ENCODE peak calls at places on chromosomes 3 and 15, in six cellular contexts. R is NCI-H1417; Z is stimulated activated naive CD8-positive, alpha-beta T cell treated with anti-CD3 and anti-CD28 coated beads, Interleukin-15, amount 100 ng/mL, for 72 hours; W is GM23248; U is CD4-positive, CD25-positive, alpha-beta regulatory T cell; E is fibroblast of pulmonary artery. A is an unnamed sample.

GRCh38 chr3:37736632-37737031 is 125.0 kb upstream of the CTDSPL start:
- DNase-seq in U (no peak), W (no peak), Z (no peak), E (peak; percentile 8), R (no peak), A (no peak)

GRCh38 chr3:49761661-49762060 is 24.7 kb downstream of the IP6K1 start:
- DNase-seq in W (no peak), R (no peak), E (no peak), U (no peak), Z (no peak), A (no peak)

GRCh38 chr15:90413411-90414379 is 25.7 kb downstream of the IQGAP1 start:
- DNase-seq in E (peak; percentile 72), W (peak; percentile 54), R (no peak), U (no peak), Z (no peak), A (no peak)

GRCh38 chr3:30453364-30454039 is 152.9 kb upstream of the TGFBR2 start:
- DNase-seq in Z (no peak), R (no peak), W (no peak), U (no peak), E (peak; percentile 48), A (no peak)

GRCh38 chr3:9153763-9154601 is 95.5 kb downstream of the SRGAP3 start:
- DNase-seq in E (no peak), U (no peak), R (no peak), Z (no peak), W (peak; percentile 83), A (no peak)

GRCh38 chr3:172913911-172914730 is 163.6 kb downstream of the ECT2 start:
- DNase-seq in W (no peak), E (no peak), U (no peak), Z (no peak), R (no peak), A (no peak)

GRCh38 chr3:31561891-31562290 is 29.2 kb downstream of the STT3B start:
- DNase-seq in W (no peak), Z (no peak), E (no peak), U (no peak), R (no peak), A (no peak)

GRCh38 chr15:42106278-42106677 is 11.9 kb upstream of the PLA2G4D start:
- DNase-seq in Z (no peak), R (no peak), U (no peak), E (no peak), W (no peak), A (no peak)

GRCh38 chr3:36957862-36958686 is 13.2 kb upstream of the TRANK1 start:
- DNase-seq in R (no peak), W (peak; percentile 80), U (no peak), Z (no peak), E (peak; percentile 61), A (no peak)

GRCh38 chr3:9036327-9037112 is 73.2 kb upstream of the RAD18 start:
- DNase-seq in W (peak; percentile 68), E (peak; percentile 85), Z (no peak), U (no peak), R (no peak), A (no peak)

GRCh38 chr3:79367803-79368202 is 400.0 kb downstream of the ROBO1 start:
- DNase-seq in W (no peak), E (no peak), Z (no peak), U (no peak), R (no peak), A (no peak)

GRCh38 chr3:13235897-13236296 is 162.7 kb upstream of the IQSEC1 start:
- DNase-seq in Z (no peak), R (peak; percentile 20), W (no peak), E (no peak), U (no peak), A (no peak)

GRCh38 chr3:45367451-45367850 is 20.9 kb upstream of the LARS2 start:
- DNase-seq in E (peak; percentile 45), W (peak; percentile 81), Z (no peak), R (no peak), U (no peak), A (no peak)

GRCh38 chr3:149879872-149880271 is 66.9 kb downstream of the RNF13 start:
- DNase-seq in W (peak; percentile 77), R (no peak), Z (no peak), E (peak; percentile 83), U (peak; percentile 0), A (peak; percentile 37)

GRCh38 chr3:183116051-183116614 is 16.8 kb upstream of the MCCC1 start:
- DNase-seq in U (peak; percentile 34), R (peak; percentile 99), E (no peak), W (no peak), Z (peak; percentile 68), A (peak; percentile 72)

GRCh38 chr3:52144034-52144795 is 10.0 kb downstream of the POC1A start:
- DNase-seq in U (peak; percentile 84), E (peak; percentile 85), R (peak; percentile 51), W (peak; percentile 78), Z (peak; percentile 76), A (peak; percentile 87)

GRCh38 chr15:39666671-39667070 is 85.8 kb downstream of the THBS1 start:
- DNase-seq in E (peak; percentile 42), Z (no peak), R (no peak), U (no peak), W (peak; percentile 19), A (no peak)

GRCh38 chr3:143594217-143594616 is 254.1 kb downstream of the SLC9A9 start:
- DNase-seq in R (no peak), U (no peak), E (no peak), Z (no peak), W (no peak), A (no peak)

GRCh38 chr15:69729167-69729748 is 276.6 kb downstream of the RPLP1 start:
- DNase-seq in Z (peak; percentile 57), U (peak; percentile 61), W (peak; percentile 46), R (no peak), E (peak; percentile 56), A (peak; percentile 83)

GRCh38 chr3:99637041-99637380 is 1.4 kb upstream of the COL8A1 start:
- DNase-seq in R (no peak), Z (no peak), U (no peak), W (no peak), E (peak; percentile 65), A (peak; percentile 18)

GRCh38 chr3:194874783-194875182 is 189.1 kb downstream of the FAM43A start:
- DNase-seq in R (no peak), U (no peak), W (no peak), E (no peak), Z (no peak), A (no peak)

GRCh38 chr3:150495149-150495548 is 51.1 kb downstream of the SERP1 start:
- DNase-seq in U (no peak), Z (no peak), W (no peak), E (no peak), R (no peak), A (no peak)

GRCh38 chr3:150956376-150956775 is 16.2 kb downstream of the CLRN1 start:
- DNase-seq in U (no peak), R (no peak), E (peak; percentile 50), Z (no peak), W (peak; percentile 73), A (peak; percentile 18)

GRCh38 chr3:185103359-185104127 is 49.3 kb downstream of the C3orf70 start:
- DNase-seq in Z (no peak), R (no peak), U (no peak), E (no peak), W (no peak), A (no peak)

A was measured in activated T-cell treated with anti-CD3 and anti-CD28 coated beads, Interleukin-2, amount 50 U/mL, for 48 hours.